ENCODE peak calls at places on chromosome 15, in eight cellular contexts. J, T, S, X, D, C, H and Z are unnamed samples.

GRCh38 chr15:57598346-57598745 is 6.6 kb downstream of the MYZAP start:
- DNase-seq in H (no peak), X (no peak), J (no peak), T (no peak), S (no peak), D (no peak), C (no peak), Z (no peak)

GRCh38 chr15:100279446-100279845 is 62.3 kb downstream of the ADAMTS17 start:
- DNase-seq in D (no peak), S (no peak), H (no peak), C (no peak), J (no peak), T (no peak), X (no peak), Z (no peak)

GRCh38 chr15:45111390-45112142 is 2.4 kb downstream of the DUOX2 start:
- DNase-seq in H (no peak), J (no peak), D (no peak), T (no peak), C (no peak), S (no peak), X (no peak), Z (no peak)

GRCh38 chr15:85755942-85756341 is 38.8 kb downstream of the KLHL25 start:
- DNase-seq in X (peak), J (peak), D (no peak), S (peak), T (no peak), C (no peak), H (peak), Z (no peak)

GRCh38 chr15:64703632-64703959 is 71.8 kb downstream of the RBPMS2 start:
- DNase-seq in T (no peak), C (no peak), H (no peak), S (no peak), D (no peak), J (no peak), X (no peak), Z (no peak)

GRCh38 chr15:66721954-66722353 is 19.9 kb downstream of the SMAD6 start:
- DNase-seq in X (no peak), J (no peak), D (no peak), T (no peak), C (no peak), S (no peak), H (no peak), Z (no peak)

GRCh38 chr15:45180201-45180600 is 7.6 kb downstream of the SHF start:
- DNase-seq in J (no peak), X (no peak), S (no peak), H (no peak), T (no peak), C (no peak), D (no peak), Z (no peak)

GRCh38 chr15:44882499-44882968 is 74.0 kb upstream of the TERB2 start:
- DNase-seq in J (no peak), S (no peak), H (no peak), C (no peak), D (no peak), X (no peak), T (no peak), Z (no peak)

GRCh38 chr15:79007066-79007465 is 62.2 kb upstream of the CTSH start:
- DNase-seq in H (no peak), J (no peak), T (no peak), S (no peak), C (peak), D (peak), X (no peak), Z (peak)

GRCh38 chr15:93454788-93455187 is 365.8 kb upstream of the RGMA start:
- DNase-seq in C (no peak), T (no peak), J (no peak), H (no peak), S (no peak), X (no peak), D (no peak), Z (no peak)

GRCh38 chr15:52295421-52295991 is at the start of gene MYO5C:
- DNase-seq in T (peak), C (no peak), H (peak), J (peak), D (peak), X (peak), S (peak), Z (peak)

GRCh38 chr15:82875411-82876003 is 66.1 kb downstream of the WHAMM start:
- DNase-seq in C (peak), D (no peak), S (no peak), H (no peak), T (no peak), X (no peak), J (no peak), Z (no peak)

GRCh38 chr15:63858881-63859280 is 25.1 kb upstream of the HERC1 start:
- DNase-seq in T (no peak), H (no peak), J (no peak), S (no peak), X (peak), C (peak), D (no peak), Z (no peak)

GRCh38 chr15:55247766-55248427 is 41.7 kb downstream of the RAB27A start:
- DNase-seq in C (no peak), D (no peak), X (no peak), T (no peak), H (no peak), J (no peak), S (no peak), Z (no peak)

GRCh38 chr15:41949400-41950126 is 22.8 kb downstream of the EHD4 start:
- DNase-seq in C (no peak), D (no peak), J (no peak), X (no peak), S (no peak), T (no peak), H (no peak), Z (no peak)

GRCh38 chr15:59388670-59389069 is 16.0 kb upstream of the MYO1E start:
- DNase-seq in T (no peak), J (peak), C (peak), S (no peak), D (no peak), H (peak), X (no peak), Z (no peak)

GRCh38 chr15:51861557-51862350 is 32.3 kb downstream of the TMOD3 start:
- DNase-seq in C (no peak), D (no peak), J (no peak), H (no peak), S (no peak), T (no peak), X (no peak), Z (no peak)

GRCh38 chr15:25743160-25743908 is 119.8 kb downstream of the ATP10A start:
- DNase-seq in C (peak), T (no peak), J (no peak), S (no peak), H (no peak), D (no peak), X (no peak), Z (no peak)

GRCh38 chr15:34331809-34332208 is 5.8 kb downstream of the SLC12A6 start:
- DNase-seq in T (no peak), S (no peak), H (no peak), X (no peak), C (no peak), J (no peak), D (no peak), Z (no peak)

GRCh38 chr15:59537384-59537783 is 74.2 kb upstream of the GCNT3 start:
- DNase-seq in D (no peak), C (no peak), J (no peak), H (no peak), S (no peak), X (no peak), T (no peak), Z (no peak)

GRCh38 chr15:78944669-78945407 is at the start of gene CTSH:
- DNase-seq in J (peak), X (peak), T (peak), S (peak), D (no peak), H (peak), C (peak), Z (peak)

GRCh38 chr15:64686130-64686735 is 89.2 kb downstream of the RBPMS2 start:
- DNase-seq in T (no peak), S (peak), H (peak), D (no peak), C (peak), J (no peak), X (no peak), Z (peak)

GRCh38 chr15:73239564-73240208 is 129.1 kb downstream of the HCN4 start:
- DNase-seq in X (no peak), J (no peak), C (peak), S (no peak), T (no peak), D (no peak), H (no peak), Z (no peak)
- TF ChIP-seq CTCF in X (no peak), J (no peak), C (peak), S (no peak), T (no peak), D (no peak), H (no peak), Z (no peak)

GRCh38 chr15:40405501-40406381 is at the start of gene IVD:
- DNase-seq in C (peak), J (peak), T (peak), H (peak), S (peak), X (peak), D (peak), Z (peak)
- TF ChIP-seq POLR2A in C (peak), J (peak), T (peak), H (peak), S (peak), X (no peak), D (no peak), Z (peak)

GRCh38 chr15:72155635-72156616 is 37.7 kb downstream of the SENP8 start:
- DNase-seq in X (peak), T (peak), D (peak), H (peak), S (peak), C (peak), J (peak), Z (peak)
- H3K4me3 ChIP-seq in X (peak), T (peak), D (no peak), H (peak), S (peak), C (peak), J (peak), Z (no peak)

GRCh38 chr15:99207672-99208071 is 41.7 kb downstream of the TTC23 start:
- DNase-seq in X (no peak), S (no peak), H (no peak), D (no peak), J (no peak), T (no peak), C (no peak), Z (no peak)
- TF ChIP-seq CTCF in X (no peak), S (no peak), H (no peak), D (no peak), J (no peak), T (no peak), C (no peak), Z (no peak)

GRCh38 chr15:68277605-68278344 is at the start of gene FEM1B:
- DNase-seq in S (peak), D (peak), X (peak), J (peak), H (peak), C (peak), T (peak), Z (peak)
- TF ChIP-seq POLR2A in S (peak), D (no peak), X (no peak), J (peak), H (peak), C (peak), T (peak), Z (peak)

DNA sequence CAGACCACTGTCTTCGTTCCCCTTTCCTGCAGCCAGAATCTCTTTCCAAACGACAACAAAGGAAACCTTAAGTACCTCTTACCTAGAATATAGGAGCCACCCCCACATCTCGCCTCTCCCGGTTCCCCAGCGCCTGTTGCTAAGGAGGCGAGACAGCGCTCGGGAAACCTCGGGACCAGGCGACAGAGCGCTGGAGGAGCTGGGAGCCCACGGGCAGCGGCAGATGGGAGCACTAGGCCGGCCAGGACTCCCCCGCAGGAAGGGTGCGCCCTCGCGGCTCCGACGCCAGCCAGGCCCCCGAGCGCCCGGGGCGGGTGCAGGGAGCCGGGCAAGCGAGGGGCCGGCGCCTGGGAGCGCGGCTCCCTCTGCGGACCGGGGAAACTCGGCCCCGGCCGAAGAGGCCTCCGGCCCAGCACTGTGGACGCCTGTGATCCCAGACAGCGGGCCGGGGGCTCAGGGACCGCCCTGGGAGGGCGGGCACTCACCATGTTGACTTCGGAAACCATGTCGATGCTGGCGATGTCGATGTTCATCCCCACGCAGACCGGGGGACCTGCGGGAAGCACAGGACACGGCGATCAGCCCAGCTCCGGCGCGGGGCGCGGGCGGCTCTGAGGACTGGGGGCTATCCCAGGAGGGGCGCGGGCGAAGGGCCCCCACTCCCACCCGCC is 814 bp downstream of the GABRB3 start:
- DNase-seq in S (no peak), T (no peak), H (no peak), J (no peak), X (no peak), C (no peak), D (no peak), Z (peak)
- H3K4me3 ChIP-seq in S (peak), T (peak), H (peak), J (no peak), X (peak), C (no peak), D (no peak), Z (no peak)

GRCh38 chr15:71125831-71126453 is 10.7 kb downstream of the THSD4 start:
- DNase-seq in X (no peak), H (no peak), T (no peak), D (no peak), C (peak), S (no peak), J (no peak), Z (no peak)
- TF ChIP-seq CTCF in X (no peak), H (no peak), T (peak), D (no peak), C (peak), S (no peak), J (peak), Z (no peak)